ENCODE peak calls at places on chromosomes 16 and 17, in four cellular contexts. A, P, O and U are unnamed samples.

GRCh38 chr17:63786961-63787711 is 13.2 kb downstream of the DDX42 start:
- DNase-seq in A (no peak), P (no peak), O (no peak), U (peak; percentile 44)

GRCh38 chr16:19166500-19166899 is 1.5 kb upstream of the SYT17 start:
- DNase-seq in A (no peak), P (no peak), O (no peak), U (no peak)

GRCh38 chr16:3065069-3065741 is at the start of gene IL32:
- DNase-seq in A (no peak), P (peak; percentile 83), O (no peak), U (peak; percentile 96)

GRCh38 chr16:11797957-11798299 is 870 bp upstream of the ZC3H7A start:
- DNase-seq in A (no peak), P (no peak), O (no peak), U (peak; percentile 39)

GRCh38 chr17:49935526-49936210 is 33.3 kb upstream of the DLX4 start:
- DNase-seq in A (no peak), P (no peak), O (peak; percentile 34), U (no peak)

GRCh38 chr16:30429418-30429677 is 482 bp downstream of the DCTPP1 start:
- DNase-seq in A (no peak), P (peak; percentile 36), O (no peak), U (no peak)

GRCh38 chr17:50421308-50422031 is 4.5 kb upstream of the ACSF2 start:
- DNase-seq in A (no peak), P (no peak), O (no peak), U (no peak)

GRCh38 chr17:43671755-43672502 is 10.2 kb upstream of the MEOX1 start:
- DNase-seq in A (no peak), P (no peak), O (no peak), U (no peak)

GRCh38 chr17:27760069-27760885 is 40.1 kb downstream of the NOS2 start:
- DNase-seq in A (peak; percentile 78), P (peak; percentile 8), O (peak; percentile 89), U (peak; percentile 54)

GRCh38 chr17:74474043-74474792 is 7.8 kb downstream of the CD300A start:
- DNase-seq in A (no peak), P (no peak), O (no peak), U (no peak)

GRCh38 chr16:2370725-2371124 is 30.2 kb upstream of the ABCA3 start:
- DNase-seq in A (no peak), P (peak; percentile 42), O (no peak), U (peak; percentile 74)

GRCh38 chr17:49850772-49851386 is 3.0 kb upstream of the TAC4 start:
- DNase-seq in A (peak; percentile 50), P (no peak), O (no peak), U (no peak)

GRCh38 chr17:33457477-33457876 is 164.4 kb upstream of the ASIC2 start:
- DNase-seq in A (no peak), P (no peak), O (no peak), U (no peak)

GRCh38 chr16:54931757-54932660 is 1.3 kb downstream of the IRX5 start:
- DNase-seq in A (peak; percentile 66), P (no peak), O (no peak), U (peak; percentile 2)